ENCODE peak calls at places on chromosomes 5 and 9, in four cellular contexts. D, W, S and Y are unnamed samples.

GRCh38 chr9:110526426-110526825 is 53.1 kb downstream of the SVEP1 start:
- DNase-seq in W (no peak), S (peak), D (no peak), Y (no peak)

GRCh38 chr5:66517361-66517760 is 78.8 kb upstream of the MAST4 start:
- DNase-seq in S (no peak), W (no peak), D (no peak), Y (no peak)

GRCh38 chr5:141841376-141841775 is 36.8 kb downstream of the PCDH1 start:
- DNase-seq in D (no peak), S (no peak), W (no peak), Y (no peak)

GRCh38 chr9:83403864-83404263 is 134.3 kb downstream of the FRMD3 start:
- DNase-seq in W (no peak), S (peak), D (no peak), Y (no peak)

GRCh38 chr9:116027511-116027910 is 126.1 kb upstream of the PAPPA start:
- DNase-seq in S (peak), W (no peak), D (no peak), Y (no peak)

GRCh38 chr5:39014544-39014943 is 59.7 kb downstream of the RICTOR start:
- DNase-seq in S (peak), D (no peak), W (no peak), Y (no peak)

GRCh38 chr5:121737120-121737519 is 114.6 kb upstream of the FTMT start:
- DNase-seq in S (no peak), W (no peak), D (no peak), Y (no peak)

GRCh38 chr9:100505564-100506159 is 32.7 kb downstream of the TMEFF1 start:
- DNase-seq in W (peak), D (peak), S (peak), Y (peak)

GRCh38 chr5:180080670-180081280 is 9.2 kb upstream of the RNF130 start:
- DNase-seq in S (no peak), D (no peak), W (no peak), Y (no peak)

GRCh38 chr9:129333613-129333960 is 155.5 kb upstream of the IER5L start:
- DNase-seq in D (peak), S (no peak), W (no peak), Y (no peak)

GRCh38 chr5:170363671-170364070 is 25.5 kb downstream of the KCNMB1 start:
- DNase-seq in S (no peak), D (no peak), W (no peak), Y (no peak)
- TF ChIP-seq EZH2phosphoT487 in S (no peak), D (no peak), W (no peak), Y (no peak)

GRCh38 chr9:133539434-133539833 is 4.9 kb downstream of the ADAMTSL2 start:
- DNase-seq in S (peak), D (no peak), W (peak), Y (no peak)
- H3K9ac ChIP-seq in S (no peak), D (no peak), W (no peak), Y (no peak)

DNA sequence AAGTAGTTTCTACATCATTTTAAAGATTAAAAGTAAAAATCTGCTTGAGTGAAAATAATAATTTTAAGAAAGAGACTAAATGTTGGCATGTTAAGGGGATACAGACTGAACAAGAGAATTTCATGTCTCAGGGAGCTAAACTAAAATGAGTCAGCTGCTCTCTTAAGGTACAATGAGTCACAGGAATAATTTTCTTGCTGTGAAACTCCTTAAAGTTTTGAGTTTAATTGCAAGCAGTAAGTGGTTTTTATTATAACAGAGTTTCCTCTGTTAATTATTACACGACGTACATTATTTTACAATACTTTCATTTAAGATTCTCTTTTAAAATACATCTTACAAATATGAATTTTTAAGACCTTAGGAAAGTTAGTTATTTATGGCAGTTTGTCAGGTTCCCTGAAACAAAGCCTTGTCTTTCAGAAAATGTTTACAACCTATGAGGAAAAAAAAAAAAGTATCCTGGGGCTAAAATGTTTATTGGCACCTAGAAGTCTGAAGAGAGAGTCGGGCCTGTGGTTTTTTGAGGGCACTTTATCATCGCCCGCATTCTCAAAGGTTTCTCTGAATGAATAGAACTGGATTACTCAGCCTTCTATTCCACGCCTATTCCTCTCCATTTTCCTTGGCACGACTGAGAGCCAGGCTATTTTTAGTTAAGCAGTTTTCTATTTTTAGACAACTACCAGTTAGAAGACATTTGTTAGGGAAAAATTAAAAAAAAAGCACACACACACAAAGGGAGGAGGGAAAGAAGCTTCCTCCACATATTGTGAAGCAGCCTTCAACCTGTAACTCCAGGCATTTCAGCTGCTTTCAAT is 97.4 kb downstream of the MEF2C start:
- DNase-seq in D (peak), W (peak), S (peak), Y (no peak)
- TF ChIP-seq EZH2phosphoT487 in D (no peak), W (no peak), S (no peak), Y (no peak)

GRCh38 chr5:69414885-69415583 is at the start of gene MARVELD2:
- DNase-seq in W (peak), D (peak), S (peak), Y (peak)

GRCh38 chr5:69418559-69418958 is 3.6 kb downstream of the MARVELD2 start:
- DNase-seq in W (no peak), D (no peak), S (no peak), Y (no peak)

GRCh38 chr5:69416180-69416579 is 1.3 kb downstream of the MARVELD2 start:
- DNase-seq in S (no peak), D (no peak), W (peak), Y (no peak)

GRCh38 chr5:69416699-69417098 is 1.8 kb downstream of the MARVELD2 start:
- DNase-seq in S (no peak), W (no peak), D (no peak), Y (no peak)

DNA sequence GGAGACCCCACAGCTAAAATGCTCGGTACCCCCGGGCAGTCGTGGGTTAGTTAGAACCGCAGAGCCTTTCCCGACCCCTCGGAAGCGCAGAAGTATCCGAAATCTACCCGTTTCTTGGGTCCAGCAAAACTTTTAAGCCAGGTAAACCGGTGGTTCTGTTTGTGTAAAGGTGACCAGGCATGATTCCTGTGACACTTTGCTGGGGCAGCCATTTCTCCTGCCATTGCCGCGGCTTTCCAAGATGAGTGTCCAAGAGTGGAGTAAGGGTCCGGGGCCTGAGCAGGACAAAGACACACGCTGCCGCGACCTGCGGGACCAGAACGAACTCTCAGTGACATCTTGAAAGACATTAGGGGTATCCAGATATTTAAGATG is 655 bp downstream of the MARVELD2 start:
- DNase-seq in D (peak), W (peak), S (no peak), Y (no peak)
- H3K9ac ChIP-seq in D (peak), W (no peak), S (no peak), Y (no peak)